ENCODE peak calls at places on chromosome 15, in seven cellular contexts. J, Q, R, A, C, N and T are unnamed samples.

GRCh38 chr15:71756574-71757352 is 53.6 kb upstream of the NR2E3 start:
- DNase-seq in J (no peak), Q (no peak), R (no peak), A (no peak), C (no peak), N (no peak), T (no peak)

GRCh38 chr15:98485451-98485850 is 162.9 kb upstream of the IGF1R start:
- DNase-seq in J (no peak), Q (no peak), R (no peak), A (no peak), C (no peak), N (no peak), T (no peak)

GRCh38 chr15:75061272-75061671 is 37.9 kb downstream of the PPCDC start:
- DNase-seq in J (peak), Q (peak), R (no peak), A (no peak), C (no peak), N (no peak), T (no peak)

GRCh38 chr15:42955518-42955917 is 34.9 kb upstream of the TTBK2 start:
- DNase-seq in J (peak), Q (no peak), R (no peak), A (no peak), C (no peak), N (no peak), T (no peak)

GRCh38 chr15:85100186-85100937 is 118.7 kb downstream of the PDE8A start:
- DNase-seq in J (peak), Q (no peak), R (no peak), A (no peak), C (no peak), N (no peak), T (no peak)

GRCh38 chr15:65980824-65981456 is 111.6 kb downstream of the RAB11A start:
- DNase-seq in J (peak), Q (no peak), R (peak), A (peak), C (peak), N (peak), T (peak)

GRCh38 chr15:31974855-31975421 is 55.4 kb upstream of the CHRNA7 start:
- DNase-seq in J (peak), Q (no peak), R (peak), A (peak), C (no peak), N (peak), T (no peak)

GRCh38 chr15:67105991-67106763 is 40.8 kb downstream of the SMAD3 start:
- DNase-seq in J (no peak), Q (no peak), R (no peak), A (no peak), C (no peak), N (no peak), T (no peak)

GRCh38 chr15:95176794-95177577 is 945.6 kb downstream of the MCTP2 start:
- DNase-seq in J (no peak), Q (no peak), R (no peak), A (no peak), C (no peak), N (peak), T (no peak)

GRCh38 chr15:89068325-89068784 is 19.9 kb upstream of the ABHD2 start:
- DNase-seq in J (peak), Q (peak), R (peak), A (no peak), C (no peak), N (peak), T (no peak)

GRCh38 chr15:48601095-48601494 is 44.4 kb downstream of the FBN1 start:
- DNase-seq in J (no peak), Q (no peak), R (no peak), A (no peak), C (no peak), N (no peak), T (no peak)

GRCh38 chr15:66748320-66748779 is 46.3 kb downstream of the SMAD6 start:
- DNase-seq in J (peak), Q (no peak), R (peak), A (no peak), C (peak), N (no peak), T (no peak)

GRCh38 chr15:68469162-68470048 is 37.4 kb upstream of the ITGA11 start:
- DNase-seq in J (no peak), Q (no peak), R (no peak), A (no peak), C (no peak), N (no peak), T (no peak)

GRCh38 chr15:89652131-89652530 is 3.1 kb downstream of the KIF7 start:
- DNase-seq in J (no peak), Q (no peak), R (no peak), A (no peak), C (no peak), N (no peak), T (no peak)

GRCh38 chr15:98873441-98874218 is 134.0 kb downstream of the PGPEP1L start:
- DNase-seq in J (peak), Q (no peak), R (peak), A (no peak), C (no peak), N (no peak), T (peak)

GRCh38 chr15:75531041-75531450 is 48.1 kb downstream of the PTPN9 start:
- DNase-seq in J (peak), Q (no peak), R (no peak), A (no peak), C (no peak), N (no peak), T (no peak)

GRCh38 chr15:33701304-33701696 is 267.0 kb upstream of the CHRM5 start:
- DNase-seq in J (no peak), Q (no peak), R (peak), A (no peak), C (no peak), N (no peak), T (no peak)

GRCh38 chr15:75042730-75043508 is 19.5 kb downstream of the PPCDC start:
- DNase-seq in J (peak), Q (peak), R (peak), A (peak), C (no peak), N (peak), T (peak)

GRCh38 chr15:81301815-81302399 is 22.0 kb downstream of the STARD5 start:
- DNase-seq in J (no peak), Q (peak), R (no peak), A (no peak), C (no peak), N (no peak), T (no peak)

GRCh38 chr15:70102827-70103226 is 5.1 kb upstream of the TLE3 start:
- DNase-seq in J (no peak), Q (no peak), R (no peak), A (no peak), C (no peak), N (no peak), T (no peak)

GRCh38 chr15:57245130-57245529 is 131.2 kb upstream of the CGNL1 start:
- DNase-seq in J (peak), Q (no peak), R (no peak), A (no peak), C (no peak), N (no peak), T (no peak)

GRCh38 chr15:77533986-77534385 is 98.7 kb downstream of the LINGO1 start:
- DNase-seq in J (no peak), Q (no peak), R (no peak), A (no peak), C (no peak), N (no peak), T (no peak)

GRCh38 chr15:81887913-81888312 is 157.9 kb downstream of the MEX3B start:
- DNase-seq in J (peak), Q (no peak), R (no peak), A (no peak), C (no peak), N (no peak), T (no peak)

GRCh38 chr15:75809986-75810750 is 33.1 kb upstream of the UBE2Q2 start:
- DNase-seq in J (no peak), Q (no peak), R (peak), A (peak), C (peak), N (peak), T (peak)

GRCh38 chr15:94295275-94295674 is 63.9 kb downstream of the MCTP2 start:
- DNase-seq in J (no peak), Q (no peak), R (no peak), A (no peak), C (no peak), N (no peak), T (no peak)

GRCh38 chr15:81387629-81388430 is 13.8 kb upstream of the TMC3 start:
- DNase-seq in J (no peak), Q (no peak), R (no peak), A (no peak), C (no peak), N (no peak), T (no peak)

GRCh38 chr15:69893863-69894262 is 203.9 kb downstream of the TLE3 start:
- DNase-seq in J (peak), Q (no peak), R (no peak), A (no peak), C (no peak), N (no peak), T (no peak)

GRCh38 chr15:51104512-51104911 is 9.8 kb upstream of the TNFAIP8L3 start:
- DNase-seq in J (peak), Q (no peak), R (no peak), A (no peak), C (no peak), N (no peak), T (no peak)

DNA sequence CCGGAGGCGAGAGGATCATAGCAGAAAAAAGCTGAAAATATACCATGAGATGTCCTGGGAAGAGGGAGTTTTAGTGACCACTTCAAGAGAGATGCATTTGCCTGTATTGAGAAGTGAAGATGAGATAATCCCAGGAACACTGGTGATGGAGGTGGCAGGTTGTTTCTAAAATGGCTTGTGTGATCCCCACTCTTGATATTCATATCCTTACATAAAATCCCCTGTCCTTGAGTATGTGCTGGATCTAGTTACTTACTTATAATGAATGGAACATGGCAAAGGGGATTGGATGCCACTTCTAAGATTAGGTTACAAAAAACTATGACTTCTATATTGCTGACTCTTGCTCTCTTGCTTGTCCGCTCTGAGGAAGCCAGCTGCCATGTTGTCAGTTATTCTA is 22.1 kb downstream of the HDGFL3 start:
- DNase-seq in J (no peak), Q (no peak), R (no peak), A (no peak), C (no peak), N (no peak), T (no peak)
- TF ChIP-seq CEBPB in J (no peak), Q (no peak), R (no peak), A (no peak), C (no peak), N (no peak), T (no peak)

DNA sequence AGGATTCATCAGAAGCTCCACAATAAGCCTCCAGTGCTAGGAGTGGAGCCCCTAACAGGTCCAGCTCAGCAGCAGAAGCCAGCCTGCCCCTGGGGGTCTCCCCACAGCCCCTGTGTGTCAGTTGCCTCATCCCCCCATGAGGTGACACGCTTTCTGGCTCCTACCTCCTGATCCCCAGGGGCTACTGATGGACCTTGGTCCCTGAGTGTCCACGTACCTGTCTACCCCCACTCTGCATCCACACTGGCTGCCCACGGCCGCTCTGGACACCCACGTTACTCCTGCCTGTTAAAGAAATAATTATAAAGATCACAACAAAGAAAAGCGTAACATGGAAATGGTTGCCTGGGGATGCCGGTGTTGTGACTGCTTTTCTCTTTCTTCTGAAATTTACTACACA is 143.1 kb downstream of the CHSY1 start:
- DNase-seq in J (no peak), Q (no peak), R (no peak), A (no peak), C (no peak), N (no peak), T (no peak)
- TF ChIP-seq CEBPB in J (no peak), Q (no peak), R (no peak), A (no peak), C (no peak), N (no peak), T (no peak)

GRCh38 chr15:63948971-63949370 is 97.3 kb downstream of the DAPK2 start:
- DNase-seq in J (no peak), Q (no peak), R (no peak), A (no peak), C (no peak), N (no peak), T (no peak)

GRCh38 chr15:63946524-63947065 is 99.7 kb downstream of the DAPK2 start:
- DNase-seq in J (no peak), Q (no peak), R (no peak), A (no peak), C (no peak), N (no peak), T (no peak)

GRCh38 chr15:63948436-63948835 is 97.8 kb downstream of the DAPK2 start:
- DNase-seq in J (no peak), Q (no peak), R (no peak), A (no peak), C (no peak), N (no peak), T (no peak)

GRCh38 chr15:63945838-63946298 is 100.4 kb downstream of the DAPK2 start:
- DNase-seq in J (no peak), Q (no peak), R (no peak), A (peak), C (no peak), N (no peak), T (no peak)

GRCh38 chr15:63947228-63947627 is 99.1 kb downstream of the DAPK2 start:
- DNase-seq in J (no peak), Q (no peak), R (no peak), A (no peak), C (no peak), N (no peak), T (no peak)
- TF ChIP-seq CEBPB in J (no peak), Q (no peak), R (no peak), A (no peak), C (no peak), N (no peak), T (no peak)

DNA sequence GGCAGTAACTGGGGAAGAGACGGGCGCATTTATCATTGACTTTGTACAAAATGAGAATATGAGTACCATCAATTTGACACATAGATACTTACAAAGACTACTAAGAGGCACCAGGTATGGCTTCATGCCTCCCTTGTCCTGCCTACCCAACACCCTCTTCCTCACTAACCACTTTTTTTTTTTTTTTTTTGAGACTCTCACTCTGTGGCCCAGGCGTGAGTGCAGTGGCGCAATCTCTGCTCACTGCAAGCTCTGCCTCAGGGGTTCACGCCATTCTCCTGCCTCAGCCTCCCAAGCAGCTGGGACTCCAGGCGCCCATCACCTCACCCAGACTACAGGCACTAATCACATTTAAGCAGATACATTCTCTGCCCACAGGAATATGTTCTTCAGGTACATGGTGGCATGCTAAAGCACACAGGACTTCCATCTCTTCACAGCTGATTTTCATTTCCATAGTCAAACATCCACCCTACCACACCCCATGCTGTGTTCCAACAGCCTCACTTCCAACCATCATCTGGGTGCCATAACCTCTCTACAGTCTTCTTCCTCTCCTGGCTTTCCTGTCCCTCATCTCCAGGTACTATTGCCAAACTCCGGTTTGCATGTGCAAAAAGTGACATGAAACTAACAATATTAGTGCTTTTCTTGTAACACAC is 41.7 kb downstream of the RAB27A start:
- DNase-seq in J (no peak), Q (no peak), R (no peak), A (no peak), C (no peak), N (no peak), T (no peak)
- TF ChIP-seq CEBPB in J (no peak), Q (no peak), R (no peak), A (no peak), C (no peak), N (peak), T (no peak)

GRCh38 chr15:25181290-25182097 is 226.7 kb downstream of the SNRPN start:
- DNase-seq in J (no peak), Q (no peak), R (no peak), A (no peak), C (no peak), N (no peak), T (no peak)
- TF ChIP-seq CEBPB in J (no peak), Q (no peak), R (no peak), A (no peak), C (no peak), N (no peak), T (no peak)

DNA sequence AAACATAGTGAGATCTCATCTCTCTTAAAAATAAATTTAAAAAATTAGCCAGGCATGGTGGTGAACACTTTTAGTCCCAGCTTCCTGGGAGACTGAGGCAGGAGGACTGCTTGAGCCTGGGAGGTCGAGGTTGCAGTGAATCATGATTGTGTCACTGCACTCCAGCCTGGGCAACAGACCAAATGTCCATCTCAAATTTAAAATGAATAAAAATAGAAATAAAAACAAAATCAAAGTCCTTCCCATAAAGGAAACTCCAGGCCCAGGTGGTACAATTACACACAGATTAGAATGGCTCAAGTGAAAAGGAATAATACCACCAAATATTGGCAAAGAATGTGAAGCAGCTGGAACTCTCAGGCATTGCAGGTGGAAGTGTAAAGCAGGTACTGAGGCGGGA is 19.3 kb upstream of the ATP10A start:
- DNase-seq in J (peak), Q (no peak), R (no peak), A (no peak), C (no peak), N (no peak), T (no peak)
- TF ChIP-seq CEBPB in J (no peak), Q (no peak), R (no peak), A (no peak), C (no peak), N (no peak), T (no peak)

GRCh38 chr15:100704281-100705055 is 102.1 kb downstream of the ASB7 start:
- DNase-seq in J (peak), Q (no peak), R (no peak), A (no peak), C (no peak), N (no peak), T (no peak)
- TF ChIP-seq CEBPB in J (no peak), Q (no peak), R (no peak), A (no peak), C (no peak), N (no peak), T (no peak)

GRCh38 chr15:38312190-38312589 is 59.6 kb downstream of the SPRED1 start:
- DNase-seq in J (no peak), Q (no peak), R (no peak), A (no peak), C (no peak), N (no peak), T (no peak)
- TF ChIP-seq CEBPB in J (no peak), Q (no peak), R (no peak), A (no peak), C (no peak), N (no peak), T (no peak)

GRCh38 chr15:52856286-52856685 is 66.2 kb upstream of the ONECUT1 start:
- DNase-seq in J (no peak), Q (no peak), R (no peak), A (no peak), C (no peak), N (no peak), T (no peak)

GRCh38 chr15:52855157-52855556 is 65.0 kb upstream of the ONECUT1 start:
- DNase-seq in J (no peak), Q (no peak), R (no peak), A (no peak), C (no peak), N (no peak), T (no peak)

GRCh38 chr15:52857471-52857870 is 67.3 kb upstream of the ONECUT1 start:
- DNase-seq in J (no peak), Q (no peak), R (no peak), A (no peak), C (no peak), N (no peak), T (no peak)

GRCh38 chr15:52858388-52859176 is 68.4 kb upstream of the ONECUT1 start:
- DNase-seq in J (no peak), Q (no peak), R (no peak), A (no peak), C (no peak), N (no peak), T (no peak)

GRCh38 chr15:52857937-52858336 is 67.8 kb upstream of the ONECUT1 start:
- DNase-seq in J (peak), Q (no peak), R (peak), A (no peak), C (no peak), N (no peak), T (no peak)
- TF ChIP-seq CEBPB in J (no peak), Q (no peak), R (no peak), A (no peak), C (no peak), N (no peak), T (no peak)